ENCODE peak calls at places on chromosomes 13 and 19, in seven cellular contexts. M is nephron progenitor cell, V is epithelial cell of esophagus, D is cardiac fibroblast, R is fibroblast of mammary gland, K is spleen, G is B cell. O is an unnamed sample.
A peak's percentile ranks its signal among the peaks of the same experiment; 100 is the strongest.

GRCh38 chr19:14248578-14249011 is 42.6 kb upstream of the ADGRL1 start:
- DNase-seq in V (no peak), D (no peak), R (peak; percentile 9), G (no peak), K (peak; percentile 82), M (peak; percentile 74), O (no peak)

GRCh38 chr19:16364231-16364865 is 39.7 kb downstream of the KLF2 start:
- DNase-seq in R (no peak), D (no peak), V (no peak), G (no peak), M (no peak), K (no peak), O (no peak)

GRCh38 chr19:8444677-8445487 is at the start of gene HNRNPM:
- DNase-seq in R (peak; percentile 95), D (peak; percentile 98), K (peak; percentile 100), G (peak; percentile 100), V (peak; percentile 98), M (peak; percentile 100), O (peak; percentile 100)

GRCh38 chr13:100513987-100514670 is 74.5 kb downstream of the GGACT start:
- DNase-seq in G (no peak), K (no peak), D (peak; percentile 5), V (no peak), M (no peak), R (peak; percentile 42), O (no peak)

GRCh38 chr19:35345671-35346111 is 2.0 kb upstream of the FFAR1 start:
- DNase-seq in D (no peak), V (no peak), K (peak; percentile 73), M (no peak), G (no peak), R (no peak), O (no peak)

GRCh38 chr19:34051255-34051654 is 121.0 kb upstream of the LSM14A start:
- DNase-seq in V (no peak), K (no peak), M (no peak), R (no peak), G (no peak), D (no peak), O (no peak)

GRCh38 chr13:72463561-72463960 is 263.9 kb downstream of the MZT1 start:
- DNase-seq in R (peak; percentile 5), G (no peak), D (peak; percentile 36), M (peak; percentile 7), K (no peak), V (no peak), O (no peak)

GRCh38 chr13:98542568-98543379 is 34.1 kb downstream of the STK24 start:
- DNase-seq in R (no peak), V (no peak), K (no peak), M (no peak), D (no peak), G (no peak), O (no peak)

GRCh38 chr19:16066611-16067104 is 9.6 kb upstream of the TPM4 start:
- DNase-seq in V (peak; percentile 59), M (no peak), K (peak; percentile 82), G (peak; percentile 55), R (peak; percentile 86), D (peak; percentile 85), O (no peak)

GRCh38 chr13:30859326-30859725 is 46.7 kb upstream of the MEDAG start:
- DNase-seq in G (no peak), K (no peak), R (no peak), M (no peak), D (no peak), V (peak; percentile 74), O (no peak)

GRCh38 chr13:40318366-40318765 is 348.1 kb downstream of the FOXO1 start:
- DNase-seq in M (no peak), R (no peak), K (no peak), D (peak; percentile 22), V (peak; percentile 82), G (no peak), O (no peak)

GRCh38 chr13:23570099-23570926 is at the start of gene TNFRSF19:
- DNase-seq in K (no peak), G (no peak), V (peak; percentile 48), M (peak; percentile 68), D (peak; percentile 65), R (peak; percentile 86), O (no peak)

GRCh38 chr13:52707375-52707774 is 32.2 kb downstream of the CNMD start:
- DNase-seq in R (no peak), K (no peak), D (no peak), V (no peak), M (no peak), G (no peak), O (no peak)

GRCh38 chr19:46732966-46733692 is 12.7 kb upstream of the FKRP start:
- DNase-seq in M (no peak), G (no peak), V (peak; percentile 33), R (peak; percentile 50), D (peak; percentile 54), K (peak; percentile 89), O (no peak)

GRCh38 chr13:44271031-44271433 is 102.6 kb upstream of the SERP2 start:
- DNase-seq in K (no peak), D (peak; percentile 74), M (no peak), V (peak; percentile 77), G (no peak), R (peak; percentile 45), O (no peak)

GRCh38 chr13:94435604-94436226 is 43.8 kb downstream of the DCT start:
- DNase-seq in M (no peak), R (peak; percentile 72), V (peak; percentile 61), K (no peak), D (peak; percentile 68), G (no peak), O (no peak)

GRCh38 chr19:19461671-19462622 is 53.4 kb downstream of the TSSK6 start:
- DNase-seq in G (no peak), K (peak; percentile 89), R (peak; percentile 37), M (peak; percentile 84), V (peak; percentile 34), D (peak; percentile 42), O (peak; percentile 77)

GRCh38 chr19:54484451-54484850 is 11.4 kb upstream of the CDC42EP5 start:
- DNase-seq in V (no peak), M (no peak), G (no peak), D (no peak), R (no peak), K (no peak), O (no peak)

GRCh38 chr13:76641056-76641455 is 245.1 kb downstream of the KCTD12 start:
- DNase-seq in D (no peak), V (no peak), K (no peak), M (no peak), R (peak; percentile 52), G (no peak), O (no peak)

GRCh38 chr19:58356236-58356970 is 3.1 kb upstream of the A1BG start:
- DNase-seq in G (no peak), D (peak; percentile 53), M (no peak), K (no peak), R (peak; percentile 35), V (peak; percentile 41), O (peak; percentile 92)

GRCh38 chr13:102948006-102948405 is 102.2 kb downstream of the ERCC5 start:
- DNase-seq in M (no peak), R (peak; percentile 24), D (peak; percentile 10), K (no peak), G (no peak), V (peak; percentile 23), O (no peak)

DNA sequence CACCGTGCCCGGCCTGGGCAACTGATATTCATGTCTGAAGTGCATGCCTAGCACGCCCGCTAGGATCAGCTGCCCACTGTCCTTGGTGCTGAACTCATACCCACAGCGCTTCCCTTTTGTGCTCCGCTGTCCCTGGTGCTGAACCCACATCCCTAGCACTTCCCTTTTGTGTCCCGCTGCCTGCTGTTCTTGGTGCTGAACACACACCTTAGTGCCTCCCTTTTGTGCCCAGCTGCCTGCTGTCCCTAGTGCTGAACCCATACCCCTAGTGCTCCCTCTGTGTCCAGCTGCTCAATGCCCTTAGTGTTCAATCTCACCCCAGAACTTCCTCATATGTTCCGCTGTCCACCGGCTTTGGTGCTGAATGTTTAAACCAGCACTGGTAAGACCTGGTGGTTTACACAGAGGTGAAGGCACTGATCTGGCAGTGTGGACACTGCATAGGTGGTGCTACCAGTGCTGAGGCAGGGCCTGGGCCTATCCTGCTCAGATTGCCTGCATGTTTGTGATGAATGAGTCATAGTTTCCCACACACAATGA is 26.3 kb upstream of the SIGLEC11 start:
- DNase-seq in K (peak; percentile 90), V (peak; percentile 93), R (peak; percentile 91), D (peak; percentile 94), G (peak; percentile 88), M (peak; percentile 98), O (no peak)
- TF ChIP-seq CTCF in K (no peak), V (peak; percentile 23), R (no peak), D (peak; percentile 14), G (no peak), M (no peak), O (peak; percentile 40)

GRCh38 chr13:60379837-60380236 is 17.2 kb upstream of the TDRD3 start:
- DNase-seq in K (no peak), R (no peak), D (no peak), V (no peak), M (no peak), G (no peak), O (no peak)
- TF ChIP-seq CTCF in K (no peak), R (peak; percentile 8), D (no peak), V (no peak), M (no peak), G (no peak), O (peak; percentile 25)

GRCh38 chr13:110638253-110638652 is 22.9 kb downstream of the NAXD start:
- DNase-seq in K (no peak), R (no peak), D (no peak), V (no peak), G (no peak), M (no peak), O (no peak)
- TF ChIP-seq CTCF in K (no peak), R (no peak), D (no peak), V (no peak), G (no peak), M (no peak), O (no peak)

GRCh38 chr13:113153810-113154748 is 4.4 kb upstream of the PROZ start:
- DNase-seq in D (peak; percentile 72), M (peak; percentile 75), K (peak; percentile 92), V (peak; percentile 58), R (peak; percentile 52), G (peak; percentile 85), O (no peak)

GRCh38 chr13:113157929-113158747 is at the start of gene PROZ:
- DNase-seq in M (no peak), G (no peak), K (no peak), R (no peak), V (no peak), D (no peak), O (no peak)

GRCh38 chr13:113155201-113155600 is 3.2 kb upstream of the PROZ start:
- DNase-seq in M (no peak), K (no peak), D (no peak), G (no peak), V (no peak), R (no peak), O (no peak)

GRCh38 chr13:113157206-113157928 is 1.1 kb upstream of the PROZ start:
- DNase-seq in G (no peak), D (peak; percentile 9), K (no peak), V (no peak), R (no peak), M (no peak), O (no peak)

DNA sequence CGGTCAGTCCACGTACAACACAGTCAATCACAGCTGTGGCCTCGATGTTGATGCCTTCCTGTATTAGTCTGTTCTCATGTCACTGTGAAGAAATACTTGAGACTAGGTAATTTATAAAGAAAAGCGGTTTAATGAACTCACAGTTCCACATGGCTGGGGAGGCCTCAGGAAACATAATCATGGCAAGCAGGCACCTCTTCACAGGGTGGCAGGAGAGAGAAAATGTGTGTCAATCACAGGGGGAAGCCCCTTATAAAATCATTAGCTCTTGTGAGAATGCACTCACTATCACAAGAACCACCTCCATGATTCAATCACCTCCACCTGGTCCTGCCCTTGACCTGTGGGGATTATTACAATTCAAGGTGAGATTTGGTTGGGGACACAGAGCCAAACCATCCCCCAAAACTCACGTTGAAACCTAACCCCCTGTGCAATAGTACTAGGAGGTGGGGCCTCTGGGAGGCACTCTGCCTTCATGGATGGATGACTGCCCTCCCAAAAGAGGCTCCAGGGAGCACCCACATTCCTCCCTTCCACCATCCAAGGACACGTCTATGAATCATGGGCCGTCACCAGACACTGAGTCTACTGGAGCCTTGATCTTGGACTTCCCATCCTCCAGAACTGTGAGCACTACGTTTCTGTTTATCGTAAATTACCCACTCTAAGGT is 2.3 kb upstream of the PROZ start:
- DNase-seq in G (no peak), R (peak; percentile 18), V (no peak), D (peak; percentile 5), K (no peak), M (no peak), O (no peak)
- TF ChIP-seq CTCF in G (no peak), R (no peak), V (no peak), D (no peak), K (no peak), M (no peak), O (no peak)